ENCODE peak calls at places on chromosome 2, in nine cellular contexts. Y is hepatocyte; M is CD8-positive, alpha-beta memory T cell; Q is neural progenitor cell; C is AG04450; L is activated CD4-positive, alpha-beta T cell treated with anti-CD3 and anti-CD28 coated beads, Interleukin-2, amount 10 ng/mL, durations not matched to agents 7 days and 5 days; A is astrocyte of the spinal cord; W is GM23338; B is NCI-H2029. V is an unnamed sample.

GRCh38 chr2:164606557-164606956 is 14.7 kb downstream of the GRB14 start:
- DNase-seq in W (no peak), M (no peak), L (no peak), B (no peak), Q (no peak), C (no peak), Y (no peak), A (peak), V (no peak)

GRCh38 chr2:42421601-42422252 is 60.7 kb upstream of the COX7A2L start:
- DNase-seq in A (peak), W (no peak), L (no peak), M (no peak), B (no peak), Y (no peak), C (no peak), Q (no peak), V (no peak)

GRCh38 chr2:239321596-239322413 is 79.0 kb downstream of the HDAC4 start:
- DNase-seq in Q (no peak), L (peak), C (no peak), M (peak), B (no peak), W (no peak), Y (no peak), A (no peak), V (no peak)

GRCh38 chr2:12701786-12702660 is 14.7 kb upstream of the TRIB2 start:
- DNase-seq in B (no peak), Q (no peak), W (no peak), Y (no peak), M (no peak), C (no peak), L (no peak), A (peak), V (peak)

GRCh38 chr2:73324126-73324525 is 30.8 kb upstream of the EGR4 start:
- DNase-seq in Q (no peak), L (no peak), B (no peak), C (no peak), A (no peak), Y (no peak), W (no peak), M (no peak), V (no peak)

GRCh38 chr2:64143154-64144056 is 815 bp downstream of the PELI1 start:
- DNase-seq in Y (peak), C (no peak), B (no peak), Q (peak), A (peak), M (peak), W (peak), L (peak), V (no peak)

GRCh38 chr2:32064021-32064678 is 794 bp downstream of the SPAST start:
- DNase-seq in Q (no peak), M (peak), B (no peak), A (peak), C (no peak), Y (peak), L (peak), W (no peak), V (peak)

GRCh38 chr2:71240794-71241193 is 13.9 kb upstream of the PAIP2B start:
- DNase-seq in L (no peak), Q (no peak), B (no peak), C (no peak), Y (no peak), A (no peak), W (no peak), M (no peak), V (no peak)

GRCh38 chr2:182545420-182546167 is 118.8 kb upstream of the PDE1A start:
- DNase-seq in M (no peak), L (no peak), Q (no peak), B (no peak), Y (peak), A (no peak), C (no peak), W (no peak), V (peak)

GRCh38 chr2:62999905-63000304 is 50.7 kb upstream of the OTX1 start:
- DNase-seq in C (no peak), Q (no peak), L (no peak), A (peak), Y (no peak), W (no peak), B (no peak), M (no peak), V (peak)

GRCh38 chr2:143545643-143546275 is 416.5 kb downstream of the ARHGAP15 start:
- DNase-seq in L (no peak), A (peak), Q (no peak), C (peak), M (no peak), Y (no peak), W (no peak), B (no peak), V (no peak)

GRCh38 chr2:101830555-101830954 is 133.0 kb downstream of the MAP4K4 start:
- DNase-seq in W (no peak), C (no peak), A (peak), L (no peak), M (no peak), Y (no peak), Q (no peak), B (no peak), V (peak)

GRCh38 chr2:216991563-216991962 is 131.7 kb upstream of the TNP1 start:
- DNase-seq in A (peak), M (no peak), C (no peak), L (no peak), Y (no peak), B (no peak), W (no peak), Q (no peak), V (no peak)

GRCh38 chr2:227819398-227819697 is 5.7 kb downstream of the CCL20 start:
- DNase-seq in L (no peak), B (no peak), Y (no peak), C (no peak), Q (no peak), M (no peak), W (no peak), A (no peak), V (no peak)

GRCh38 chr2:219119422-219120043 is 41.1 kb downstream of the NHEJ1 start:
- DNase-seq in B (peak), L (peak), C (no peak), Q (peak), Y (peak), M (peak), A (peak), W (peak), V (peak)

GRCh38 chr2:210195066-210195852 is 24.1 kb upstream of the KANSL1L start:
- DNase-seq in Y (peak), Q (peak), B (peak), M (peak), C (no peak), W (peak), L (peak), A (peak), V (no peak)

GRCh38 chr2:240511351-240512108 is 46.3 kb downstream of the ANKMY1 start:
- DNase-seq in W (no peak), M (no peak), Q (no peak), C (no peak), B (no peak), A (no peak), Y (no peak), L (no peak), V (no peak)

GRCh38 chr2:235468978-235469694 is 24.7 kb upstream of the AGAP1 start:
- DNase-seq in Q (peak), Y (peak), C (peak), W (peak), M (no peak), B (peak), L (no peak), A (peak), V (peak)

GRCh38 chr2:46970334-46971288 is 55.0 kb upstream of the MCFD2 start:
- DNase-seq in Y (peak), W (no peak), C (no peak), L (no peak), M (no peak), A (peak), Q (no peak), B (no peak), V (peak)

GRCh38 chr2:25649790-25650189 is 23.6 kb downstream of the DTNB start:
- DNase-seq in M (no peak), Y (no peak), L (no peak), C (no peak), Q (no peak), W (no peak), B (no peak), A (no peak), V (no peak)

V was measured in foreskin keratinocyte.